ENCODE peak calls at places on chromosomes 5 and 9, in five cellular contexts. L is stimulated activated CD4-positive, alpha-beta T cell treated with anti-CD3 and anti-CD28 coated beads, TNF-alpha, amount 100 ng/mL, for 24 hours; K is coronary artery; G is T-cell; R is A549. D is an unnamed sample.

GRCh38 chr5:108842260-108842659 is 94.6 kb downstream of the FER start:
- DNase-seq in L (no peak), K (no peak), G (no peak), R (no peak), D (no peak)

GRCh38 chr9:106885451-106885850 is 22.5 kb downstream of the ZNF462 start:
- DNase-seq in L (no peak), K (no peak), G (no peak), R (peak), D (peak)

GRCh38 chr9:470795-471194 is 256.1 kb downstream of the DOCK8 start:
- DNase-seq in L (no peak), K (no peak), G (no peak), R (no peak), D (no peak)

GRCh38 chr9:87267701-87268100 is 230.0 kb upstream of the DAPK1 start:
- DNase-seq in L (no peak), K (no peak), G (no peak), R (no peak), D (no peak)

GRCh38 chr5:172149073-172149472 is 39.0 kb downstream of the STK10 start:
- DNase-seq in L (no peak), K (no peak), G (no peak), R (no peak), D (peak)

GRCh38 chr5:74141053-74141452 is 499.5 kb downstream of the ENC1 start:
- DNase-seq in L (no peak), K (no peak), G (no peak), R (peak), D (no peak)

GRCh38 chr5:146467729-146468128 is 20.6 kb downstream of the TCERG1 start:
- DNase-seq in L (no peak), K (no peak), G (no peak), R (no peak), D (no peak)

GRCh38 chr5:12354686-12355085 is 450.4 kb upstream of the CTNND2 start:
- DNase-seq in L (no peak), K (no peak), G (no peak), R (no peak), D (no peak)

GRCh38 chr9:132185164-132186009 is 23.5 kb downstream of the NTNG2 start:
- DNase-seq in L (no peak), K (no peak), G (no peak), R (no peak), D (no peak)

GRCh38 chr5:97042981-97043380 is 99.4 kb downstream of the LIX1 start:
- DNase-seq in L (no peak), K (no peak), G (no peak), R (no peak), D (no peak)

GRCh38 chr5:176848651-176849050 is 38.3 kb downstream of the UNC5A start:
- DNase-seq in L (no peak), K (no peak), G (no peak), R (no peak), D (no peak)

GRCh38 chr5:871596-872298 is 20.9 kb downstream of the BRD9 start:
- DNase-seq in L (no peak), K (no peak), G (no peak), R (no peak), D (no peak)

D was measured in trophoblast cell.